ENCODE peak calls at places on chromosomes 6 and 20, in nine cellular contexts. U is thoracic aorta, K is left ventricle myocardium inferior, C is neural progenitor cell, F is ovary, S is lung, P is endodermal cell, T is adrenal gland, O is esophagus squamous epithelium. E is an unnamed sample. For H3K9me3 and H3K27me3, the result is how much of the 10 kb centered on the place peaks cover.

GRCh38 chr6:131548441-131548840 is 24.6 kb upstream of the ARG1 start:
- DNase-seq in U (no peak), K (no peak), C (no peak), F (no peak), S (no peak), P (no peak), T (no peak), O (no peak), E (no peak)

GRCh38 chr6:42344756-42345155 is 107.0 kb downstream of the TRERF1 start:
- DNase-seq in U (no peak), K (no peak), C (no peak), F (no peak), S (no peak), P (no peak), T (no peak), O (no peak), E (no peak)

GRCh38 chr6:155623450-155624178 is 168.0 kb upstream of the NOX3 start:
- DNase-seq in U (no peak), K (no peak), C (no peak), F (no peak), S (no peak), P (no peak), T (no peak), O (no peak), E (no peak)

GRCh38 chr6:137224890-137225198 is 5.7 kb upstream of the IFNGR1 start:
- DNase-seq in U (no peak), K (no peak), C (no peak), F (no peak), S (no peak), P (no peak), T (no peak), O (no peak), E (no peak)

GRCh38 chr6:27478141-27478705 is 5.3 kb upstream of the ZNF184 start:
- DNase-seq in U (no peak), K (no peak), C (no peak), F (no peak), S (no peak), P (no peak), T (no peak), O (no peak), E (peak)

GRCh38 chr6:125363010-125363359 is 61.2 kb upstream of the HDDC2 start:
- DNase-seq in U (no peak), K (no peak), C (no peak), F (no peak), S (no peak), P (no peak), T (no peak), O (no peak), E (no peak)

GRCh38 chr6:40891686-40892085 is 147.3 kb downstream of the UNC5CL start:
- DNase-seq in U (no peak), K (no peak), C (no peak), F (no peak), S (no peak), P (no peak), T (no peak), O (no peak), E (no peak)

GRCh38 chr6:34237316-34237721 is 646 bp downstream of the HMGA1 start:
- DNase-seq in U (no peak), K (no peak), C (peak), F (no peak), S (no peak), P (no peak), T (no peak), O (no peak), E (no peak)

GRCh38 chr20:8627386-8628030 is 441.4 kb upstream of the PLCB4 start:
- DNase-seq in U (no peak), K (no peak), C (no peak), F (no peak), S (no peak), P (no peak), T (no peak), O (no peak), E (no peak)
- H3K9me3 ChIP-seq in U (under half), K (under half), C (under half), F (under half), S (under half), P (under half), T (under half), O (under half), E (under half)

GRCh38 chr20:6767536-6768227 is at the start of gene BMP2:
- DNase-seq in U (no peak), K (peak), C (peak), F (peak), S (peak), P (peak), T (peak), O (no peak), E (no peak)

GRCh38 chr20:6766433-6766832 is 1.1 kb upstream of the BMP2 start:
- DNase-seq in U (no peak), K (no peak), C (peak), F (no peak), S (no peak), P (peak), T (no peak), O (no peak), E (no peak)

GRCh38 chr20:6768228-6769185 is 1.0 kb downstream of the BMP2 start:
- DNase-seq in U (no peak), K (peak), C (peak), F (peak), S (peak), P (peak), T (peak), O (no peak), E (no peak)

GRCh38 chr20:6765469-6766058 is 1.9 kb upstream of the BMP2 start:
- DNase-seq in U (no peak), K (no peak), C (peak), F (no peak), S (no peak), P (no peak), T (no peak), O (no peak), E (peak)

GRCh38 chr20:6767166-6767535 is 335 bp upstream of the BMP2 start:
- DNase-seq in U (no peak), K (no peak), C (no peak), F (peak), S (no peak), P (peak), T (no peak), O (no peak), E (no peak)
- TF ChIP-seq CTCF in U (no peak), K (no peak), C (no peak), F (no peak), S (no peak), P (no peak), T (no peak), O (no peak), E (no peak)

DNA sequence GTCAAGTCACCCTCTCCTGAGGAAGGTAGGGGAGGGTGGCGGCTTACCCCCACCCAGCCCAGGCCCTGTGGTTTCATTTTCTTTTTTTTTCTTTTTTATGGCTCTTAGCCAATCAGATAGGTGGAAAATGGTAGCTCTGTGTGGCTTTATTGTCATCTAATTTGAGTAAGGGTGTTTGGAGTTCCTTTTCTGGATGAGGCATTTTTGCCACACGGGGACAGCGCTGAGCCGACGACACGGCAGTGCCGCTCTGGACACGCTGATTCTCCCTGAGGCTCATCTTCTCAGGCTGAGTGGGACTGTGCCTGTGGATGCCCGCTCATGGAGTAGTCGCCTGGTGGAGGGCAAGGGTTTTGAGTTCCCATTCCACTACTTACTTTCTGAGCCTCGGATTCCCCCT is 37.6 kb upstream of the ANGPT4 start:
- DNase-seq in U (no peak), K (no peak), C (peak), F (no peak), S (no peak), P (no peak), T (peak), O (no peak), E (no peak)
- H3K27me3 ChIP-seq in U (under half), K (half or more), C (under half), F (under half), S (under half), P (under half), T (under half), O (under half), E (under half)

DNA sequence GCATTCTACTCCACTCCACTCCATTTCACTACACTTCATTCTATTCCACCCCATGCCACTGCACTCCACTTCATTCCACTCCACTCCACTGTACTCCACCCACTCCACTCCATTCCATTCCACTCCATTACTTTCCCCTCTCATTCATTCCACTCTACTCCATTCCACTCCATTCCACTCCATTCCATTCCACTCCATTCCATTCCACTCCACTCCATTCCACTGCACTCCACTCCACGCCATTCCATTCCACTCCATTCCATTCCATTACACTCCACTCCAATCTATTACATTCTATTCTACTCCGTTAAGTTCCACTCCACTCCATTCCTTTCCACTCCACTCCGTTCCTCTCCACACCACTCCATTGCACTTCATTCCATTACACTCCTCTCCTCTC is 25.0 kb upstream of the DEFB125 start:
- DNase-seq in U (no peak), K (no peak), C (no peak), F (no peak), S (no peak), P (no peak), T (no peak), O (no peak), E (no peak)
- H3K9me3 ChIP-seq in U (under half), K (under half), C (under half), F (under half), S (under half), P (half or more), T (under half), O (under half), E (half or more)

GRCh38 chr6:37558158-37558557 is 58.5 kb upstream of the CCDC167 start:
- DNase-seq in U (no peak), K (no peak), C (no peak), F (no peak), S (no peak), P (no peak), T (no peak), O (no peak), E (no peak)
- TF ChIP-seq CTCF in U (no peak), K (no peak), C (no peak), F (no peak), S (no peak), P (no peak), T (no peak), O (no peak), E (no peak)

GRCh38 chr6:51790946-51791345 is 296.5 kb downstream of the PKHD1 start:
- DNase-seq in U (no peak), K (no peak), C (no peak), F (no peak), S (no peak), P (no peak), T (no peak), O (no peak), E (no peak)

GRCh38 chr6:51793393-51793792 is 294.0 kb downstream of the PKHD1 start:
- DNase-seq in U (no peak), K (no peak), C (no peak), F (no peak), S (no peak), P (no peak), T (no peak), O (no peak), E (no peak)

GRCh38 chr6:51788121-51788520 is 299.3 kb downstream of the PKHD1 start:
- DNase-seq in U (no peak), K (no peak), C (no peak), F (no peak), S (no peak), P (no peak), T (no peak), O (no peak), E (no peak)

DNA sequence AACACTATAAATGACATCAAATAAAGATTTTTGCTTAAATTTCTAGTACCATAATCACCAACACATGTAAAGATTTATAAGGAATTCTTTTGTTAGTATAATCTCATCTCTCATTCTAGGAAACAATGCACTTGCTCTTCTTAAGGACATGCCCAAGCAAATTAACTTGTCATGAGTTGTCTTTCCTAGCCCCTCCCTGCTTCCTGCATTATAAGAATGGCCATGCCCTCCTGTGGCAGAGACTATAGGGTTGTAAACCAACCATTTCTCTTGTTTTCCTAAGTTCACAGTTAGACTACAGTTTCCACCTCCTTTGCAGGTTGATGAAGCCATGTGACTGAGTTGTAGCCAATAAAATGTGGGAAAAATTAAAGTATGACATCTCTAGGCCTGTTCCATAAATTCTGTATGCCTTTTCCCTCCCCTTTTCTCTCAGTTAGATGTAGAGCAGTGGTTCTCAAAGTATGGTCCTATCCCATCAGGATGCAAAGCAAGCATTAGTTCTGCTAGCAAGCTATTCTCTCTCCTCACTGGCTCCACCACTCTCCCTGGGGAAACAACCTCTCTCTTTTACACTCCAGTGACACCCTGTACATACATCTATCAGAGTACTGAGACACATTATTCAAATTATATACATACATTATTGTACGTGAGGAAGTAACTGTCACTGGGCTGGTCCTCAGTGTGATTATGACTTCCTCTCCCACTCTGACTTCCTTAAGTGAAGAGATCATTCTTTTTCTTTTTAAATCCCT is 295.0 kb downstream of the PKHD1 start:
- DNase-seq in U (no peak), K (no peak), C (no peak), F (no peak), S (no peak), P (no peak), T (no peak), O (no peak), E (no peak)
- H3K27me3 ChIP-seq in U (under half), K (under half), C (under half), F (under half), S (under half), P (under half), T (under half), O (under half), E (under half)

GRCh38 chr6:22325481-22325880 is 28.6 kb upstream of the PRL start:
- DNase-seq in U (no peak), K (no peak), C (no peak), F (no peak), S (no peak), P (no peak), T (no peak), O (no peak), E (no peak)
- H3K9me3 ChIP-seq in U (under half), K (under half), C (under half), F (under half), S (under half), P (under half), T (under half), O (under half), E (under half)

DNA sequence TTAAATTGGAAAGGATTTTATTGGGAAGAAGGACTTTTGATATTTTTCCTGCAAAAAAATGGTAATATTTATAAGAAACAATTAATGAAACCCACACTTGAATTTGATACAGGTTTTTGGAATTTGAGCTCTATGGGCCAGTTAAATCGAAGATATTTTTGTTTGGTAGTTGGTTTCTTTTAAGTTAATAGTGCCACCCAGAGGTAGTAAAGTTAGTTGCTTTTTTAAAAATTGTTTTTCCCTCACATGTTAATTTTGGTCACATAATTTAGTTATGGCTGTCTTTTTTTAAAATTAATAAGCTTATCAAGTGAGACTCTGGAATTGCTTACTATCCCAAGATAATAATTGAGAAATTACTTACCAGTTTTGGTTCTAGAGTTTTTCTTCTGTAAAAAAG is 7.1 kb downstream of the PRIM2 start:
- DNase-seq in U (no peak), K (no peak), C (no peak), F (no peak), S (no peak), P (no peak), T (no peak), O (no peak), E (no peak)
- TF ChIP-seq CTCF in U (peak), K (peak), C (peak), F (peak), S (peak), P (peak), T (peak), O (peak), E (peak)

E was measured in AG04450.